ENCODE peak calls at places on chromosomes 7 and 10, in seven cellular contexts. One of them, this sample, is unnamed.

GRCh38 chr10:97011397-97011796 is 174.4 kb downstream of the SLIT1 start:
- DNase-seq in NCI-H1417: no peak
- DNase-seq in stimulated activated CD8-positive, alpha-beta memory T cell treated with anti-CD3 and anti-CD28 coated beads, Interleukin-15, amount 100 ng/mL, for 48 hours: no peak
- DNase-seq in stimulated activated effector memory CD8-positive, alpha-beta T cell treated with anti-CD3 and anti-CD28 coated beads, Interleukin-12 subunit alpha, Interleukin-12 subunit beta, amount 100 ng/mL, for 72 hours: no peak
- DNase-seq in effector memory CD4-positive, alpha-beta T cell: no peak
- DNase-seq in heart right ventricle: no peak
- DNase-seq in endothelial cell: no peak
- DNase-seq in this sample: no peak

GRCh38 chr7:134154581-134155130 is 27.5 kb downstream of the LRGUK start:
- DNase-seq in NCI-H1417: no peak
- DNase-seq in stimulated activated effector memory CD8-positive, alpha-beta T cell treated with anti-CD3 and anti-CD28 coated beads, Interleukin-12 subunit alpha, Interleukin-12 subunit beta, amount 100 ng/mL, for 72 hours: no peak
- DNase-seq in heart right ventricle: no peak
- DNase-seq in stimulated activated CD8-positive, alpha-beta memory T cell treated with anti-CD3 and anti-CD28 coated beads, Interleukin-15, amount 100 ng/mL, for 48 hours: no peak
- DNase-seq in endothelial cell: no peak
- DNase-seq in effector memory CD4-positive, alpha-beta T cell: no peak
- DNase-seq in this sample: no peak

GRCh38 chr10:124611738-124612137 is 132.4 kb downstream of the FAM53B start:
- DNase-seq in endothelial cell: no peak
- DNase-seq in heart right ventricle: no peak
- DNase-seq in NCI-H1417: no peak
- DNase-seq in effector memory CD4-positive, alpha-beta T cell: peak; percentile 22
- DNase-seq in stimulated activated CD8-positive, alpha-beta memory T cell treated with anti-CD3 and anti-CD28 coated beads, Interleukin-15, amount 100 ng/mL, for 48 hours: no peak
- DNase-seq in stimulated activated effector memory CD8-positive, alpha-beta T cell treated with anti-CD3 and anti-CD28 coated beads, Interleukin-12 subunit alpha, Interleukin-12 subunit beta, amount 100 ng/mL, for 72 hours: no peak
- DNase-seq in this sample: no peak

GRCh38 chr7:44897299-44897698 is 12.0 kb upstream of the PURB start:
- DNase-seq in effector memory CD4-positive, alpha-beta T cell: no peak
- DNase-seq in stimulated activated effector memory CD8-positive, alpha-beta T cell treated with anti-CD3 and anti-CD28 coated beads, Interleukin-12 subunit alpha, Interleukin-12 subunit beta, amount 100 ng/mL, for 72 hours: no peak
- DNase-seq in endothelial cell: no peak
- DNase-seq in NCI-H1417: no peak
- DNase-seq in stimulated activated CD8-positive, alpha-beta memory T cell treated with anti-CD3 and anti-CD28 coated beads, Interleukin-15, amount 100 ng/mL, for 48 hours: no peak
- DNase-seq in heart right ventricle: no peak
- DNase-seq in this sample: no peak

GRCh38 chr7:70015353-70015752 is 417.1 kb downstream of the AUTS2 start:
- DNase-seq in NCI-H1417: no peak
- DNase-seq in heart right ventricle: no peak
- DNase-seq in effector memory CD4-positive, alpha-beta T cell: no peak
- DNase-seq in stimulated activated effector memory CD8-positive, alpha-beta T cell treated with anti-CD3 and anti-CD28 coated beads, Interleukin-12 subunit alpha, Interleukin-12 subunit beta, amount 100 ng/mL, for 72 hours: no peak
- DNase-seq in endothelial cell: no peak
- DNase-seq in stimulated activated CD8-positive, alpha-beta memory T cell treated with anti-CD3 and anti-CD28 coated beads, Interleukin-15, amount 100 ng/mL, for 48 hours: no peak
- DNase-seq in this sample: no peak

GRCh38 chr10:86592413-86592812 is 61.9 kb upstream of the OPN4 start:
- DNase-seq in stimulated activated effector memory CD8-positive, alpha-beta T cell treated with anti-CD3 and anti-CD28 coated beads, Interleukin-12 subunit alpha, Interleukin-12 subunit beta, amount 100 ng/mL, for 72 hours: no peak
- DNase-seq in heart right ventricle: no peak
- DNase-seq in endothelial cell: no peak
- DNase-seq in stimulated activated CD8-positive, alpha-beta memory T cell treated with anti-CD3 and anti-CD28 coated beads, Interleukin-15, amount 100 ng/mL, for 48 hours: no peak
- DNase-seq in NCI-H1417: peak; percentile 52
- DNase-seq in effector memory CD4-positive, alpha-beta T cell: no peak
- DNase-seq in this sample: no peak

GRCh38 chr10:32972929-32973328 is 14.9 kb upstream of the ITGB1 start:
- DNase-seq in stimulated activated effector memory CD8-positive, alpha-beta T cell treated with anti-CD3 and anti-CD28 coated beads, Interleukin-12 subunit alpha, Interleukin-12 subunit beta, amount 100 ng/mL, for 72 hours: no peak
- DNase-seq in heart right ventricle: no peak
- DNase-seq in effector memory CD4-positive, alpha-beta T cell: no peak
- DNase-seq in stimulated activated CD8-positive, alpha-beta memory T cell treated with anti-CD3 and anti-CD28 coated beads, Interleukin-15, amount 100 ng/mL, for 48 hours: no peak
- DNase-seq in endothelial cell: no peak
- DNase-seq in NCI-H1417: peak; percentile 40
- DNase-seq in this sample: no peak

GRCh38 chr7:130356121-130356759 is 11.6 kb downstream of the CPA5 start:
- DNase-seq in stimulated activated CD8-positive, alpha-beta memory T cell treated with anti-CD3 and anti-CD28 coated beads, Interleukin-15, amount 100 ng/mL, for 48 hours: no peak
- DNase-seq in heart right ventricle: peak; percentile 38
- DNase-seq in stimulated activated effector memory CD8-positive, alpha-beta T cell treated with anti-CD3 and anti-CD28 coated beads, Interleukin-12 subunit alpha, Interleukin-12 subunit beta, amount 100 ng/mL, for 72 hours: no peak
- DNase-seq in endothelial cell: peak; percentile 48
- DNase-seq in effector memory CD4-positive, alpha-beta T cell: no peak
- DNase-seq in NCI-H1417: peak; percentile 49
- DNase-seq in this sample: no peak